ENCODE peak calls at places on chromosomes 5 and 9, in six cellular contexts. F, S, Y, H, N and C are unnamed samples.

GRCh38 chr9:127451681-127452480 is 571 bp downstream of the LRSAM1 start:
- DNase-seq in F (peak; percentile 51), S (peak; percentile 44), Y (peak; percentile 66), H (peak; percentile 40), N (peak; percentile 58), C (peak; percentile 87)

GRCh38 chr5:123819401-123819800 is 307.4 kb downstream of the CSNK1G3 start:
- DNase-seq in F (no peak), S (no peak), Y (no peak), H (no peak), N (no peak), C (no peak)

GRCh38 chr5:54379590-54379989 is 69.2 kb upstream of the ARL15 start:
- DNase-seq in F (no peak), S (no peak), Y (no peak), H (no peak), N (no peak), C (no peak)

GRCh38 chr5:137733922-137734695 is 1.8 kb downstream of the KLHL3 start:
- DNase-seq in F (no peak), S (no peak), Y (no peak), H (no peak), N (no peak), C (no peak)

GRCh38 chr5:14600846-14601245 is 19.3 kb downstream of the OTULINL start:
- DNase-seq in F (no peak), S (no peak), Y (no peak), H (peak; percentile 90), N (no peak), C (no peak)

GRCh38 chr5:170502692-170503091 is 1.1 kb upstream of the KCNIP1 start:
- DNase-seq in F (peak; percentile 27), S (no peak), Y (no peak), H (no peak), N (no peak), C (no peak)

GRCh38 chr9:130906727-130907416 is 10.3 kb upstream of the QRFP start:
- DNase-seq in F (peak; percentile 43), S (no peak), Y (peak; percentile 52), H (no peak), N (no peak), C (no peak)

GRCh38 chr5:151281001-151281639 is 22.4 kb downstream of the SLC36A3 start:
- DNase-seq in F (no peak), S (no peak), Y (no peak), H (no peak), N (no peak), C (no peak)

GRCh38 chr5:7146886-7147285 is 249.1 kb upstream of the ADCY2 start:
- DNase-seq in F (no peak), S (peak; percentile 50), Y (no peak), H (no peak), N (peak; percentile 31), C (no peak)

GRCh38 chr9:116594552-116594951 is 92.6 kb upstream of the TRIM32 start:
- DNase-seq in F (no peak), S (no peak), Y (no peak), H (no peak), N (no peak), C (no peak)

GRCh38 chr9:37972346-37972745 is 68.4 kb upstream of the SLC25A51 start:
- DNase-seq in F (peak; percentile 29), S (no peak), Y (no peak), H (no peak), N (no peak), C (no peak)

GRCh38 chr9:133693703-133694529 is 44.2 kb downstream of the SARDH start:
- DNase-seq in F (no peak), S (no peak), Y (no peak), H (no peak), N (no peak), C (no peak)

GRCh38 chr5:136295914-136296313 is 69.4 kb downstream of the TRPC7 start:
- DNase-seq in F (no peak), S (no peak), Y (no peak), H (no peak), N (no peak), C (no peak)

GRCh38 chr9:96441798-96442445 is 8.0 kb upstream of the HABP4 start:
- DNase-seq in F (no peak), S (no peak), Y (no peak), H (peak; percentile 76), N (no peak), C (no peak)

GRCh38 chr9:122498883-122499288 is 11.7 kb upstream of the OR1J2 start:
- DNase-seq in F (peak; percentile 24), S (no peak), Y (peak; percentile 68), H (peak; percentile 56), N (no peak), C (peak; percentile 15)

GRCh38 chr5:142720561-142721275 is 34.8 kb upstream of the FGF1 start:
- DNase-seq in F (no peak), S (peak; percentile 77), Y (peak; percentile 55), H (peak; percentile 46), N (peak; percentile 58), C (no peak)

GRCh38 chr9:21994996-21995651 is 533 bp downstream of the CDKN2B-AS1 start:
- DNase-seq in F (peak; percentile 87), S (peak; percentile 69), Y (peak; percentile 80), H (no peak), N (peak; percentile 87), C (peak; percentile 84)

GRCh38 chr5:1814183-1815020 is 13.2 kb downstream of the NDUFS6 start:
- DNase-seq in F (no peak), S (no peak), Y (no peak), H (no peak), N (no peak), C (no peak)

GRCh38 chr5:1817261-1818043 is 16.2 kb downstream of the NDUFS6 start:
- DNase-seq in F (no peak), S (no peak), Y (no peak), H (no peak), N (no peak), C (no peak)

GRCh38 chr5:1818784-1819183 is 17.6 kb downstream of the NDUFS6 start:
- DNase-seq in F (no peak), S (no peak), Y (no peak), H (no peak), N (no peak), C (no peak)

GRCh38 chr5:1815071-1815786 is 14.0 kb downstream of the NDUFS6 start:
- DNase-seq in F (no peak), S (no peak), Y (no peak), H (no peak), N (no peak), C (no peak)

DNA sequence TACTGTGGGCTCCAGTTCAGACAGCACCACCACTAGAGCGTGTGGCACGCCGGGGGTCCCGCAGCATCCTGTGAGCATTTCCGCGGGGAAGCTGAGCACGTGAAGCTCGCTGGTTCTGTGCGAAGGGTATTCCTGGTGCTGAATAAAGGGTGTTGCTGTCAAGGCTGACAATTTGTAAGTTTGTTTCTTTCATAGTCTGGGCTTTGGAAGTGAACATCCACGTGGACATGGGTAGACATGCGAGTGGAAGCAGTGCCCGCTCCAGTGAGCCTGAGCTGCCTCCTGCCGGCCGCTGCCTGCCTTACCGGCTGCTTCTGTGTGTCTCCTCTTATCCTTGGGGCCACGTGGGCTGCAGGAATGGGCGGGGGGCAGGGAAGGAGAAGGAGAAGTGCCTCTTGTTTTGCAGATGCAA is 14.7 kb downstream of the NDUFS6 start:
- DNase-seq in F (no peak), S (no peak), Y (no peak), H (no peak), N (no peak), C (no peak)
- H3K36me3 ChIP-seq in F (peaks cover 12% of the 10 kb centered on the region), S (peaks cover 61% of the 10 kb centered on the region), Y (peaks cover 87% of the 10 kb centered on the region), H (peaks cover 22% of the 10 kb centered on the region), N (no peaks in the 10 kb centered on the region), C (peaks cover 25% of the 10 kb centered on the region)

GRCh38 chr9:89469003-89469402 is 28.9 kb downstream of the SEMA4D start:
- DNase-seq in F (no peak), S (no peak), Y (no peak), H (no peak), N (no peak), C (no peak)

GRCh38 chr9:89466451-89467277 is 31.2 kb downstream of the SEMA4D start:
- DNase-seq in F (no peak), S (no peak), Y (no peak), H (no peak), N (no peak), C (no peak)

GRCh38 chr9:89467278-89467625 is 30.7 kb downstream of the SEMA4D start:
- DNase-seq in F (no peak), S (no peak), Y (no peak), H (no peak), N (no peak), C (no peak)

GRCh38 chr9:89470239-89470638 is 27.7 kb downstream of the SEMA4D start:
- DNase-seq in F (no peak), S (no peak), Y (no peak), H (no peak), N (no peak), C (no peak)

DNA sequence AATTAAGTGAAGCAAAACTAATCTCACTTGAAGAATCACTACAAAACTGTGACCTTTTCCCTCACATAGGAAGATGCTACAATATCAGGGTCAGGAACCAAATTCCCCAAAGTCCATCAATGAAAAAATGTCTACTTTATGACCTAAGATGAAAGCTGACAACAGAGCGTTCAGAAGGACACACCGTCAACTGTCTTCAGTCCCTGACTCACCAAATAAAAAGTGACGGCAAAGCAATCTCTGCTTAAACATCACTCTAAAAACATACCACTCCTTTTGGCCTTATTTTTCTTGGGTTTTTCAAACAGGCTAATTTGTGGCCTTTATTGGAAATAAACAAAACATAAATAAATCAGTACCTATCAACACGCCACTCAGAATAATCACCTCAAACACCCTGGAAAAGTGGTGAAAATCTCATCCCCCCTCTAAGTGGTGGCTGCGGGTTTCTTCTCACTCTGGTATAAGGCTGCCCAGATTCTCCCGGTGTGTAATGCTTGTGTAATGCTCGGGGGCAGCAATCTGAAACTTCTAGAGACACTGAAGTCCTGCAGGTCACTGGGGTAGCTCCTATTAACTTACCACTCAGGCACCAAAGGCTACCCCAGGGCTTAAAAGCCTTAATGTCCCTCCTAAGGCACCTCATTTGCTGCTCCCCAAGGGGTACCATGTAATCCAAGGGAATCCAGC is 29.5 kb downstream of the SEMA4D start:
- DNase-seq in F (no peak), S (no peak), Y (no peak), H (no peak), N (no peak), C (no peak)
- H3K36me3 ChIP-seq in F (no peaks in the 10 kb centered on the region), S (no peaks in the 10 kb centered on the region), Y (no peaks in the 10 kb centered on the region), H (no peaks in the 10 kb centered on the region), N (no peaks in the 10 kb centered on the region), C (no peaks in the 10 kb centered on the region)

DNA sequence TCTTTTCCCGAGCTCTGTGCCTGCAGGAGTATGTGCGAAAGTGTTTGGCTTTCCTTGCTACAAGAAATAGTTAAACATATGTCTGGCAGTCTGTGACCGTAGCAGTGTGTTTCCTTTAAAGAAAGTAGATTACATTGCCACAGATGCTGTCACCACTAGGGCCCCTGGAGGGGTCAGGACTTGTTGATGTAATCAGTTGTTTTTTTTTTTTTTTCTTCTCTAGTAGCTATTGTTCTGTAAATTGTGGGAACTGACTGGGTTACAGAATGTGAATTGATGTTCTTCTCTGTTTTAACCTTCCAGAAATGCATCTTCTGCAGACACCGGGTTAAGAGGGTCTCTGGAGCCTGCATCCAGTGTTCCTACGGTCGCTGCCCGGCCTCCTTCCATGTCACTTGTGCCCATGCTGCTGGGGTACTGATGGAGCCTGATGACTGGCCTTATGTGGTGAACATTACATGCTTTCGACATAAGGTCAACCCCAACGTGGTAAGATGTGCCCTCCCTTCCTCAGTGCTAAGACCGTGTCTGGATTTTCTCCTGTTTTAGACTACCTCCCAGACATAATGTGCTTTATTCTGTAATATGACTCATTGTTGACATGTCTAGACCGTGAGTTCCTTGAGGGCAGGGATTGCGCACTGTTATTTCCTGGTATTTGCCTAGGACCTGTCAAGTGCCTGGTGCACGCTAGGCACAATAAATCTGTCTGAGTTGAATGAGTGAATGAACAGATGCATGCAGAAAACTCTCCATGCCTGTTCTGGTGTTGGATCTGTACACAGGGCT is 345.8 kb downstream of the KDM4C start:
- DNase-seq in F (peak; percentile 18), S (no peak), Y (no peak), H (no peak), N (no peak), C (peak; percentile 12)
- H3K36me3 ChIP-seq in F (no peaks in the 10 kb centered on the region), S (peaks cover 12% of the 10 kb centered on the region), Y (no peaks in the 10 kb centered on the region), H (no peaks in the 10 kb centered on the region), N (no peaks in the 10 kb centered on the region), C (no peaks in the 10 kb centered on the region)

GRCh38 chr5:67166886-67167285 is 29.7 kb downstream of the CD180 start:
- DNase-seq in F (no peak), S (no peak), Y (no peak), H (no peak), N (no peak), C (peak; percentile 34)
- H3K36me3 ChIP-seq in F (no peaks in the 10 kb centered on the region), S (peaks cover 25% of the 10 kb centered on the region), Y (no peaks in the 10 kb centered on the region), H (no peaks in the 10 kb centered on the region), N (no peaks in the 10 kb centered on the region), C (no peaks in the 10 kb centered on the region)